ENCODE peak calls at places on chromosomes 7 and 10, in nine cellular contexts. C is HuH-7.5; I is NCI-H1436; D is activated CD4-positive, CD25-positive, alpha-beta regulatory T cell treated with anti-CD3 and anti-CD28 coated beads, Interleukin-2, amount 50 U/mL, for 72 hours; T is HEK293T; Z is KG1; Y is lung; K is T-helper 1 cell; S is astrocyte of the spinal cord. N is an unnamed sample.

GRCh38 chr10:128086003-128086863 is 40.0 kb downstream of the MKI67 start:
- DNase-seq in C (no peak), I (no peak), D (no peak), T (no peak), Z (no peak), Y (no peak), K (no peak), S (no peak), N (no peak)

GRCh38 chr7:121024568-121025055 is 36.1 kb downstream of the CPED1 start:
- DNase-seq in C (no peak), I (no peak), D (no peak), T (no peak), Z (no peak), Y (no peak), K (no peak), S (no peak), N (no peak)

GRCh38 chr10:74072503-74072902 is 74.6 kb downstream of the VCL start:
- DNase-seq in C (no peak), I (no peak), D (no peak), T (no peak), Z (no peak), Y (no peak), K (no peak), S (peak; percentile 64), N (no peak)

GRCh38 chr10:43671659-43672555 is 23.2 kb upstream of the ZNF32 start:
- DNase-seq in C (peak; percentile 81), I (peak; percentile 7), D (no peak), T (peak; percentile 71), Z (peak; percentile 18), Y (peak; percentile 63), K (peak; percentile 48), S (peak; percentile 60), N (peak; percentile 53)

GRCh38 chr7:100546868-100547800 is 8.1 kb downstream of the AGFG2 start:
- DNase-seq in C (no peak), I (no peak), D (no peak), T (no peak), Z (no peak), Y (no peak), K (no peak), S (no peak), N (no peak)

GRCh38 chr7:102152672-102153585 is 133.7 kb upstream of the SH2B2 start:
- DNase-seq in C (peak; percentile 42), I (no peak), D (no peak), T (no peak), Z (no peak), Y (peak; percentile 42), K (no peak), S (peak; percentile 66), N (peak; percentile 33)

GRCh38 chr7:106640368-106641141 is 20.4 kb downstream of the CCDC71L start:
- DNase-seq in C (no peak), I (no peak), D (no peak), T (no peak), Z (no peak), Y (no peak), K (no peak), S (no peak), N (no peak)

GRCh38 chr10:70575486-70575873 is 27.1 kb downstream of the PRF1 start:
- DNase-seq in C (no peak), I (no peak), D (no peak), T (no peak), Z (no peak), Y (no peak), K (no peak), S (peak; percentile 66), N (no peak)

GRCh38 chr7:37342170-37342569 is 106.5 kb downstream of the ELMO1 start:
- DNase-seq in C (no peak), I (no peak), D (no peak), T (no peak), Z (no peak), Y (no peak), K (no peak), S (no peak), N (no peak)

N was measured in mucosa of gallbladder.